ENCODE peak calls at places on chromosomes 13 and 19, in six cellular contexts. R, Q, L, P, F and X are unnamed samples. For H3K4me1, the result is how much of the 10 kb centered on the place peaks cover.

GRCh38 chr13:32125746-32126145 is 94.2 kb downstream of the FRY start:
- DNase-seq in L (no peak), Q (no peak), F (no peak), R (no peak), P (no peak), X (no peak)

GRCh38 chr19:7482584-7483439 is 6.0 kb downstream of the PEX11G start:
- DNase-seq in F (peak), R (no peak), Q (no peak), P (no peak), L (no peak), X (peak)

GRCh38 chr13:39159971-39160370 is 121.7 kb downstream of the NHLRC3 start:
- DNase-seq in P (no peak), L (no peak), F (no peak), Q (no peak), R (no peak), X (no peak)

GRCh38 chr13:42592915-42593718 is 19.2 kb downstream of the TNFSF11 start:
- DNase-seq in P (no peak), F (no peak), Q (no peak), R (no peak), L (no peak), X (no peak)

GRCh38 chr19:31578326-31578725 is 229.1 kb upstream of the TSHZ3 start:
- DNase-seq in F (no peak), P (no peak), L (no peak), R (no peak), Q (no peak), X (no peak)

GRCh38 chr13:99468971-99469545 is 32.2 kb upstream of the TM9SF2 start:
- DNase-seq in F (no peak), L (no peak), P (no peak), R (no peak), Q (no peak), X (no peak)

GRCh38 chr19:2201473-2202148 is 34.5 kb downstream of the PLEKHJ1 start:
- DNase-seq in Q (no peak), R (no peak), P (no peak), L (no peak), F (no peak), X (no peak)

GRCh38 chr19:1274081-1274851 is 1.1 kb upstream of the FAM174C start:
- DNase-seq in F (no peak), L (peak), Q (no peak), R (no peak), P (no peak), X (no peak)

GRCh38 chr13:64925284-64925683 is 2304.9 kb downstream of the PCDH9 start:
- DNase-seq in R (peak), F (no peak), L (no peak), P (no peak), Q (no peak), X (no peak)

GRCh38 chr13:99346328-99347070 is 39.3 kb upstream of the GPR183 start:
- DNase-seq in P (no peak), R (no peak), Q (no peak), F (no peak), L (no peak), X (no peak)

GRCh38 chr13:61045197-61045596 is 370.5 kb downstream of the PCDH20 start:
- DNase-seq in L (no peak), F (no peak), R (peak), P (no peak), Q (no peak), X (no peak)

GRCh38 chr19:29724102-29724641 is 9.1 kb upstream of the C19orf12 start:
- DNase-seq in F (no peak), R (peak), P (no peak), L (no peak), Q (no peak), X (no peak)

GRCh38 chr13:106104281-106104901 is 431.1 kb downstream of the EFNB2 start:
- DNase-seq in Q (no peak), R (no peak), P (no peak), L (no peak), F (no peak), X (no peak)

GRCh38 chr19:3982701-3983541 is 2.3 kb downstream of the EEF2 start:
- DNase-seq in L (peak), P (peak), F (no peak), R (no peak), Q (no peak), X (no peak)

DNA sequence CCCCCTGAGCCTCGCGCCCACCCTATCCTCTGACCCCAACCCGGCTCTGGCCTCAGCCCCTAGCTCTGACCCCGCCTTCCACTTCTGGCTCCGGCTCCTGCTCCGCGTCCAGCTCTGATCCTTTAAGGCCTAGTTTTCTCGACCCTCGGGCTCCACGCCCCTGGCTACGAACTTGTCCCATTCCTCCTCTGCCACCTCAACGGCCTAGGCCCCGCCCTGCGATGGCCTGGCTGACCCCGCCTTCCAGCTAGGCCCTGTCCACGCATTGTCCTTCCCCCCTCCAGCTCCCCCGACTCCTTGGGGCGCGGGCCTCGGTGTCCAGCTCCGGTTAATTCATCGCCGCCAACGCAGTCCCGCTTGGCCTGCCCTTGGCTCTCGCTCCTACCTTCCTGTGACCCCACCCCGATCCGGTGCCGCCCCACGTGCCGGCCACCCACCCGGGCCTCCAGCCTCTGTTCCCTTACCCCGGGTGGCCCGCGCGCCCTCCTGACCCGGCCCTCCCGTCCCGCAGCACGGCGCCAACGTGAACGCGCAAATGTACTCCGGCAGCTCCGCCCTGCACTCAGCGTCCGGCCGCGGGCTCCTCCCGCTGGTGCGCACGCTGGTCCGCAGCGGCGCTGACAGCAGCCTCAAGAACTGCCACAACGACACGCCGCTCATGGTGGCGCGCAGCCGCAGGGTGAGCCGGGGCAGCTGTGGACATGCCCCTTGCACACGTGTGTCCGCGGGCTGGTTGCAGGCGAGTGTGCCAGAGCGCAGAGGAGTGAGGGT is 9.4 kb downstream of the BCL3 start:
- DNase-seq in Q (peak), F (peak), R (peak), P (peak), L (peak), X (peak)
- H3K4me1 ChIP-seq in Q (under half), F (half or more), R (under half), P (half or more), L (under half), X (under half)

GRCh38 chr13:35789335-35790166 is 313.1 kb upstream of the MAB21L1 start:
- DNase-seq in Q (no peak), F (no peak), P (no peak), L (no peak), R (peak), X (no peak)
- TF ChIP-seq CTCF in Q (peak), F (peak), P (peak), L (no peak), R (peak), X (peak)

GRCh38 chr13:113402471-113403254 is 38.7 kb upstream of the GRTP1 start:
- DNase-seq in Q (peak), P (no peak), L (no peak), R (no peak), F (no peak), X (no peak)

GRCh38 chr13:113399755-113400149 is 35.8 kb upstream of the GRTP1 start:
- DNase-seq in L (no peak), R (no peak), F (no peak), Q (peak), P (no peak), X (no peak)

GRCh38 chr13:113403255-113404104 is 39.5 kb upstream of the GRTP1 start:
- DNase-seq in P (no peak), L (no peak), R (no peak), Q (peak), F (no peak), X (no peak)

GRCh38 chr13:113400621-113401451 is 36.9 kb upstream of the GRTP1 start:
- DNase-seq in F (peak), Q (peak), L (no peak), P (peak), R (peak), X (no peak)

DNA sequence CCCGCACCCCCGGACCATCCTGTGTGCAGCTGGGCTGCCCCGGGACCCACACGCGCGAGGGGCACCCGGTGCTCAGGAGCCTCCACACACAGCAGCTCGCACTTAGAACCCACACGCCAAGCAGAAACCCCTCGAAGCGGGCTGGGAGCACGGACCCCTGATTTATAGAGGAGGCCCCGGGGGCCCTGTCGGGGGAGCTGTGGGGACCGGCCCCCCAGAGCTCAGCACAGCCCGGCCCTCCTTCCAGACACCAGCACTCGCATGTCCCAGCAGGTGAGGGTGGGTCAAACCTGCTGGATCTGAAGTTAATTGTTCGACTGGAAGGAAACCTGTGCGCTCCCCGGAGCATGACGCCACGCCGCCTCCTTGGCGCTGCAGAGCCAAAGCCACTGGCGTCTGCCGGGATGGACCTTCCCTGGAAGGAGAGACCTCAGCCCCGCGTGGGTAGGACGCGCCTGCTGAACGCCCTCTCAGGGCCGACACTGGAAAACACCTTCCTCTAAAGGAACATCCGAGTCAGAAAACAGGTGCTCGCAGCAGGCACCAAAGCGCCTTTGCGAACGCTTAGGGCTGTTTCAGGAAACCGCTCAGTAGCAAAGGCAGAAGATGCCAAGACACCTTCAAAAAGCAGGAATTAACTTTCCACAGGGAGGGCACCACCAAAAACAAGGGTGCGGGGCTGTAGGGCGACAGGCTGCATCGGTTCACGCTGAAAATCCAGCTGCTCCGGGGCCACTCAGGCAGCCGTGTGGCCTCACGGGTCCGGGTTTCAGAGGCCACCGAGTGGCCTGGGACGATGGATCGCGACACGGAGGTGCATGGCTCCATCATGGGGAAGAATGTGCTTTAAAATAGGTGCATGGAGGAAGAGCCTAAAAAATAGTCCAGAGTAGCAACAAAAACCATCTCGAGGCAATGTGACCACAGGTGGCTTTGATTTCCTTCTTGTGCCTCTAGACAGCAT is 37.8 kb upstream of the GRTP1 start:
- DNase-seq in L (no peak), P (no peak), Q (peak), F (no peak), R (no peak), X (no peak)
- H3K4me1 ChIP-seq in L (under half), P (under half), Q (under half), F (under half), R (under half), X (under half)

GRCh38 chr19:10769533-10770491 is 51.9 kb downstream of the DNM2 start:
- DNase-seq in R (peak), L (peak), P (peak), Q (no peak), F (peak), X (peak)
- TF ChIP-seq CTCF in R (peak), L (no peak), P (peak), Q (peak), F (no peak), X (peak)

GRCh38 chr19:38032151-38032550 is 125.1 kb downstream of the SIPA1L3 start:
- DNase-seq in F (no peak), L (no peak), P (no peak), Q (no peak), R (no peak), X (no peak)

GRCh38 chr19:38032951-38033350 is 125.9 kb downstream of the SIPA1L3 start:
- DNase-seq in P (no peak), Q (no peak), L (no peak), R (no peak), F (no peak), X (no peak)

GRCh38 chr19:38034153-38034835 is 127.3 kb downstream of the SIPA1L3 start:
- DNase-seq in P (no peak), Q (no peak), F (no peak), R (no peak), L (no peak), X (no peak)

GRCh38 chr19:38035515-38036495 is 128.8 kb downstream of the SIPA1L3 start:
- DNase-seq in R (no peak), P (no peak), Q (no peak), L (no peak), F (peak), X (peak)

DNA sequence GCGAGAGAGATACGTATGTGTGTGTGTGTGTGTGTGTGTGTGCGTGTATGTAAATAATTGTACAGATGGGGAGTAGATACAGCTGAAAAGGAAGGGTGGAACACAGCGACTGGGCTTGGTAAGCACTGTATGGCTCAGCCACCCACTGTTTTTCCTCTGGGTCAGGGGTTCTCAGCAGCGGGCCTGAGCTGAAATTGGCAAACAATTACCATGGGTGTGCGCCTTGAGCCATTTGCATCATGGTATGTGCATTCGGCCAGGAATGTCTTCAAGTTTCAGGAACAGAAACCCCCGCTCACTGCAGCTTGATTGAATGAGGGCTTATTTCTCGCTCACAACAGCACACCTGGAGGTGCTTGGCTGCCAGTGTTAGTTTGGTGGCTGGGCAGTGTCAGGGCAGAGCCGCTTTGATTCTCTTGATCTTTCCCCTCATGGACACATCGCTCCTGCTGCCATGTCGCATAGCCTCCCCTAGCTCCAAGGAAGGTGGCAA is 126.7 kb downstream of the SIPA1L3 start:
- DNase-seq in R (no peak), F (no peak), L (no peak), P (no peak), Q (no peak), X (no peak)
- H3K4me1 ChIP-seq in R (under half), F (under half), L (under half), P (under half), Q (under half), X (under half)

GRCh38 chr13:51222510-51223283 is 499 bp downstream of the FAM124A start:
- DNase-seq in P (no peak), R (peak), F (no peak), L (no peak), Q (no peak), X (peak)
- TF ChIP-seq CTCF in P (no peak), R (peak), F (peak), L (no peak), Q (no peak), X (peak)

GRCh38 chr19:13053238-13053637 is 49.4 kb downstream of the LYL1 start:
- DNase-seq in F (no peak), R (no peak), L (no peak), P (no peak), Q (no peak), X (no peak)

GRCh38 chr19:13054605-13055212 is 47.9 kb downstream of the LYL1 start:
- DNase-seq in R (no peak), L (no peak), Q (no peak), F (no peak), P (no peak), X (no peak)

GRCh38 chr19:13051581-13052165 is 51.0 kb downstream of the LYL1 start:
- DNase-seq in Q (peak), L (peak), R (peak), F (peak), P (peak), X (peak)

GRCh38 chr19:13053761-13054604 is 48.7 kb downstream of the LYL1 start:
- DNase-seq in L (peak), P (peak), Q (peak), R (peak), F (peak), X (no peak)

DNA sequence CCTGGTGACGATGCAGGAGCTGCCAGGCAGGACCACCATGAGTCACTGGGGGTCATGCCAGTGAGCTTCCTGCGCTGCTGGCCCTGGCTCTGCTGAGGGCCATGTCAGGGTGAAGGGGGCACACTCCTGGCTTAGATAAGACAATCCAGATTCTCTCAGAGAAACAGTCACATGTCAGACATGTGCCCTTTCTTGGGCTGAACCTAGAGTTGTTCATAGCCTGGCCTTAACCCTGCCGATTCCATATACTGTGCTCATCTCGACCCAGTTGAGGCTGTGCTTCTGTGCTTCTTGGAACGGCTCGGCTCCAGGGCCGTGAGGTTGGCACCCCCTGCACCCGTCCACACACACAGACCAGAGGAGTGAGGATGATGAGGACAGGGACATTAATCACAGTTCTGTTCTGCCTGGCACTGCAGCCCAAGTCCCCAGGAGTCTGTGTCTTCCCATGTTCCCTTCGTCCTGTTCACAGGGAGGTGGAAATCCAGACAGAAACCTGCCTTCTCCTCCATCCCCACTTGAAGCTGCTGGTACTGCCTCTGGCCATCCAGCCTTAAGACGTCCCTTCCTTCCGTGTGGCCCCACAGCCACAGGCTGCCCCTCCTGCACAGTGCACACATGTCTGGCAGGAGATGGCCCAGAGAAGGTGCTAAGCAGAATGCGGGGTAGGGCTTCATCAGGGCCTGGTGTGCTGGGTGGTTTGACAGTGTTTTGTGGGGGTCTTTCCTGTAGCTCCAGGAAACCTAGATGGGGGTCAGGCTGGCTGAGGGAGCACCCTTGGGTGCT is 50.0 kb downstream of the LYL1 start:
- DNase-seq in F (no peak), R (no peak), Q (no peak), P (no peak), L (no peak), X (no peak)
- H3K4me1 ChIP-seq in F (half or more), R (under half), Q (half or more), P (half or more), L (under half), X (half or more)

GRCh38 chr13:29993196-29993595 is 142.8 kb upstream of the UBL3 start:
- DNase-seq in R (no peak), L (no peak), Q (no peak), P (no peak), F (no peak), X (no peak)
- TF ChIP-seq CTCF in R (no peak), L (no peak), Q (no peak), P (no peak), F (no peak), X (peak)

DNA sequence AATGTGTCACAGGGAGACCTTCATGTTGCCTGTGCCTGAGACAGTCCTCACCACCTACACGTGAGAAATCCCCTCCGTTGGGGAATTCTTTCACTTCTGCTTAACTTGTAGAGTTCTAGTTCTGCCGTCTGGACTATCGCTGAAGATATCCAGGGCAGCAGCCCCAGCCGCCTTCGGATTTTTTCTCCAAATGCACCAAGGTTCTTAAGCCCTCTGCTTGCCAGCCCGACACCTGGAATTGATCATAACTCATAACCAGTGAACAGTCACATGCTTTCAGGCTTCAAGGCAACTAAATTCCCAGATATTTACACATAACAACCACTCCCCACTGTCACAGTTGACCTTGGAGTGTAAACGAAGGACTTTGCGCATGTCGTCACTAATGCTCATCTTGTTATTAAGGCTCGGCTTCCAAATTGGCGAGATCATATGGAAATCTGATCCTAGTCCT is 114.4 kb downstream of the RAB20 start:
- DNase-seq in F (no peak), R (no peak), L (peak), Q (no peak), P (no peak), X (no peak)
- H3K4me1 ChIP-seq in F (under half), R (under half), L (under half), Q (under half), P (under half), X (under half)

DNA sequence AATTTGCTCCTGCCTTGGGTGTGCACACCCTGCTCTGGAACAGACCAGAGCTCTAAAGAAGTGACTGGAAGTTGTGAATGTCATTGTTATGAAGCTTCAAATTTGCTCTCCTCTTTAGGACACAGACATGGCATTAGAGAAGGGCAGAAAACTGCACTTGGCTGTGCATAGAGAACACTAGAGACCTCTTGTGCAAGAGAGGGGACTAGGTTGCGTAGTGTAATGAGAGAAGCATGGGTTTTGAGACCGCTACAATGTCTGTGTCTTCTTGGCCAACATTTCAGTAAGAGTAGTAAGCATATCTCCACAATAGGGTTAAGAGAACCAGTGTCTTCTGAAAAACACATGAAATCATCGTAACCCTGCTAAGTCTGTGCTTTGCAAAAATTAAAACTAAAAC is 423.3 kb downstream of the SPRY2 start:
- DNase-seq in P (no peak), Q (no peak), R (no peak), F (no peak), L (no peak), X (no peak)
- TF ChIP-seq CTCF in P (no peak), Q (no peak), R (no peak), F (no peak), L (no peak), X (no peak)